ENCODE peak calls at places on chromosomes 4 and X, in ten cellular contexts. W, L, R, G, B, P, V, C, Y and U are unnamed samples.

GRCh38 chr4:183636488-183636887 is 22.5 kb downstream of the RWDD4 start:
- DNase-seq in W (no peak), L (no peak), R (no peak), G (no peak), B (no peak), P (no peak), V (no peak), C (no peak), Y (no peak), U (no peak)

GRCh38 chrX:44104699-44105098 is 131.5 kb upstream of the NDP start:
- DNase-seq in W (no peak), L (no peak), R (no peak), G (no peak), B (no peak), P (no peak), V (no peak), C (no peak), Y (no peak), U (no peak)

GRCh38 chr4:13706130-13706529 is 78.6 kb upstream of the BOD1L1 start:
- DNase-seq in W (peak; percentile 8), L (no peak), R (no peak), G (no peak), B (peak; percentile 28), P (no peak), V (peak; percentile 3), C (no peak), Y (no peak), U (no peak)

GRCh38 chr4:4867745-4868505 is 8.5 kb downstream of the MSX1 start:
- DNase-seq in W (no peak), L (no peak), R (no peak), G (no peak), B (no peak), P (no peak), V (no peak), C (no peak), Y (no peak), U (no peak)

GRCh38 chr4:2630556-2631273 is 94.3 kb downstream of the FAM193A start:
- DNase-seq in W (no peak), L (no peak), R (no peak), G (no peak), B (no peak), P (no peak), V (no peak), C (no peak), Y (peak; percentile 53), U (no peak)

GRCh38 chr4:76879731-76880364 is 18.1 kb downstream of the SOWAHB start:
- DNase-seq in W (peak; percentile 68), L (no peak), R (no peak), G (no peak), B (no peak), P (peak; percentile 30), V (no peak), C (no peak), Y (no peak), U (peak; percentile 78)

GRCh38 chrX:51494409-51494808 is 2.0 kb downstream of the NUDT11 start:
- DNase-seq in W (peak; percentile 19), L (no peak), R (no peak), G (no peak), B (no peak), P (peak; percentile 1), V (no peak), C (no peak), Y (no peak), U (no peak)

GRCh38 chr4:2637956-2638552 is 101.6 kb downstream of the FAM193A start:
- DNase-seq in W (no peak), L (no peak), R (no peak), G (no peak), B (peak; percentile 58), P (no peak), V (no peak), C (no peak), Y (peak; percentile 36), U (no peak)

GRCh38 chr4:66443020-66443419 is 772.7 kb upstream of the EPHA5 start:
- DNase-seq in W (no peak), L (no peak), R (no peak), G (no peak), B (no peak), P (no peak), V (no peak), C (no peak), Y (no peak), U (no peak)

GRCh38 chr4:84669201-84669600 is 86.3 kb downstream of the CDS1 start:
- DNase-seq in W (no peak), L (no peak), R (no peak), G (no peak), B (no peak), P (no peak), V (no peak), C (no peak), Y (no peak), U (no peak)